ENCODE peak calls at places on chromosomes 5 and 9, in ten cellular contexts. C is stomach; W is astrocyte of the spinal cord; O is GM23338; I is CD8-positive, alpha-beta T cell; X is ovary; A is fibroblast of mammary gland; V is fibroblast of villous mesenchyme; D is brain microvascular endothelial cell; N is aorta. L is an unnamed sample.
A peak's percentile ranks its signal among the peaks of the same experiment; 100 is the strongest.

GRCh38 chr9:86458456-86458855 is 104.2 kb upstream of the TUT7 start:
- DNase-seq in W (no peak), I (no peak), N (no peak), X (no peak), O (no peak), C (no peak), A (no peak), D (no peak), V (no peak), L (no peak)

GRCh38 chr5:175712681-175713085 is 54.8 kb downstream of the HRH2 start:
- DNase-seq in D (no peak), X (no peak), O (no peak), I (no peak), N (peak; percentile 45), C (peak; percentile 25), W (no peak), V (no peak), A (no peak), L (no peak)

GRCh38 chr5:54676964-54677363 is 159.4 kb downstream of the SNX18 start:
- DNase-seq in D (no peak), W (no peak), A (no peak), O (no peak), I (no peak), V (no peak), C (no peak), X (no peak), N (no peak), L (no peak)

GRCh38 chr5:112142769-112143270 is 276.3 kb downstream of the EPB41L4A start:
- DNase-seq in O (no peak), V (no peak), D (peak; percentile 12), X (no peak), I (no peak), A (peak; percentile 77), C (no peak), W (peak; percentile 42), N (no peak), L (no peak)

GRCh38 chr5:155616779-155617392 is 603.3 kb downstream of the KIF4B start:
- DNase-seq in O (peak; percentile 75), I (peak; percentile 61), X (peak; percentile 48), V (no peak), C (peak; percentile 26), A (peak; percentile 10), W (no peak), D (no peak), N (no peak), L (no peak)

GRCh38 chr9:19424176-19424779 is 15.5 kb downstream of the ACER2 start:
- DNase-seq in X (no peak), I (no peak), O (peak; percentile 53), N (no peak), D (no peak), V (peak; percentile 51), C (no peak), W (no peak), A (peak; percentile 15), L (no peak)

GRCh38 chr5:154288145-154288544 is 97.6 kb downstream of the GALNT10 start:
- DNase-seq in V (peak; percentile 56), W (peak; percentile 67), O (peak; percentile 17), X (peak; percentile 47), A (peak; percentile 50), I (peak; percentile 17), C (peak; percentile 58), D (peak; percentile 33), N (no peak), L (no peak)

GRCh38 chr5:149345892-149346222 is 558 bp downstream of the GRPEL2 start:
- DNase-seq in O (peak; percentile 61), C (no peak), D (no peak), I (peak; percentile 53), N (no peak), V (peak; percentile 61), X (no peak), W (peak; percentile 44), A (peak; percentile 35), L (no peak)

GRCh38 chr9:21831841-21832509 is 29.5 kb downstream of the MTAP start:
- DNase-seq in I (no peak), N (no peak), X (no peak), V (peak; percentile 90), A (peak; percentile 91), W (peak; percentile 93), O (no peak), C (no peak), D (peak; percentile 94), L (peak; percentile 77)

GRCh38 chr9:109036744-109037680 is 23.7 kb upstream of the CTNNAL1 start:
- DNase-seq in V (no peak), I (no peak), D (no peak), X (no peak), N (no peak), O (no peak), A (no peak), C (no peak), W (no peak), L (no peak)

GRCh38 chr9:109335929-109336328 is 15.1 kb upstream of the EPB41L4B start:
- DNase-seq in N (no peak), A (no peak), W (no peak), O (no peak), I (no peak), X (no peak), C (no peak), D (no peak), V (peak; percentile 14), L (no peak)

GRCh38 chr5:80871541-80871961 is 88.6 kb upstream of the RASGRF2 start:
- DNase-seq in A (peak; percentile 77), C (no peak), W (peak; percentile 34), N (no peak), O (peak; percentile 11), V (peak; percentile 47), D (peak; percentile 59), I (no peak), X (no peak), L (no peak)

GRCh38 chr5:158135682-158136176 is 276.8 kb upstream of the CLINT1 start:
- DNase-seq in X (no peak), W (no peak), I (no peak), D (no peak), C (no peak), N (no peak), V (no peak), A (peak; percentile 57), O (peak; percentile 77), L (no peak)

GRCh38 chr9:14433841-14434511 is 120.0 kb upstream of the NFIB start:
- DNase-seq in N (no peak), W (peak; percentile 73), X (peak; percentile 62), O (peak; percentile 39), I (no peak), V (peak; percentile 71), D (peak; percentile 73), C (no peak), A (peak; percentile 80), L (no peak)

GRCh38 chr9:36314740-36315139 is 56.5 kb upstream of the GNE start:
- DNase-seq in A (no peak), N (no peak), D (no peak), C (no peak), W (no peak), V (no peak), I (no peak), X (no peak), O (no peak), L (no peak)

GRCh38 chr9:27784999-27785713 is 211.9 kb upstream of the C9orf72 start:
- DNase-seq in D (peak; percentile 29), I (no peak), O (no peak), X (no peak), W (peak; percentile 8), A (no peak), N (no peak), C (no peak), V (no peak), L (no peak)

GRCh38 chr9:6051511-6051950 is 36.1 kb upstream of the RANBP6 start:
- DNase-seq in X (no peak), C (no peak), I (no peak), V (no peak), W (no peak), O (no peak), D (no peak), A (no peak), N (no peak), L (no peak)

GRCh38 chr9:137612741-137613142 is 6.1 kb upstream of the EHMT1 start:
- DNase-seq in N (no peak), D (no peak), I (no peak), C (no peak), O (no peak), W (no peak), X (no peak), A (no peak), V (no peak), L (no peak)
- H3K4me3 ChIP-seq in N (no peak overlapping the region), D (no peak overlapping the region), I (no peak overlapping the region), C (no peak overlapping the region), O (no peak overlapping the region), W (no peak overlapping the region), X (no peak overlapping the region), A (no peak overlapping the region), V (no peak overlapping the region), L (no peak overlapping the region)

GRCh38 chr5:181114284-181114843 is 16.6 kb downstream of the OR2V1 start:
- DNase-seq in I (no peak), W (no peak), N (no peak), O (peak; percentile 40), A (no peak), V (no peak), X (no peak), C (no peak), D (no peak), L (no peak)
- H3K4me3 ChIP-seq in I (no peak overlapping the region), W (no peak overlapping the region), N (no peak overlapping the region), O (peak overlapping the region; percentile 65), A (peak overlapping the region; percentile 27), V (no peak overlapping the region), X (no peak overlapping the region), C (no peak overlapping the region), D (peak overlapping the region; percentile 35), L (no peak overlapping the region)

GRCh38 chr9:68780735-68781134 is 75.7 kb downstream of the PIP5K1B start:
- DNase-seq in D (no peak), N (no peak), A (peak; percentile 19), V (peak; percentile 7), C (no peak), X (no peak), W (peak; percentile 9), O (no peak), I (no peak), L (no peak)
- H3K4me3 ChIP-seq in D (peak overlapping the region; percentile 84), N (peak overlapping the region; percentile 32), A (peak overlapping the region; percentile 75), V (peak overlapping the region; percentile 90), C (peak overlapping the region; percentile 85), X (peak overlapping the region; percentile 83), W (peak overlapping the region; percentile 80), O (peak overlapping the region; percentile 72), I (peak overlapping the region; percentile 80), L (peak overlapping the region; percentile 84)

DNA sequence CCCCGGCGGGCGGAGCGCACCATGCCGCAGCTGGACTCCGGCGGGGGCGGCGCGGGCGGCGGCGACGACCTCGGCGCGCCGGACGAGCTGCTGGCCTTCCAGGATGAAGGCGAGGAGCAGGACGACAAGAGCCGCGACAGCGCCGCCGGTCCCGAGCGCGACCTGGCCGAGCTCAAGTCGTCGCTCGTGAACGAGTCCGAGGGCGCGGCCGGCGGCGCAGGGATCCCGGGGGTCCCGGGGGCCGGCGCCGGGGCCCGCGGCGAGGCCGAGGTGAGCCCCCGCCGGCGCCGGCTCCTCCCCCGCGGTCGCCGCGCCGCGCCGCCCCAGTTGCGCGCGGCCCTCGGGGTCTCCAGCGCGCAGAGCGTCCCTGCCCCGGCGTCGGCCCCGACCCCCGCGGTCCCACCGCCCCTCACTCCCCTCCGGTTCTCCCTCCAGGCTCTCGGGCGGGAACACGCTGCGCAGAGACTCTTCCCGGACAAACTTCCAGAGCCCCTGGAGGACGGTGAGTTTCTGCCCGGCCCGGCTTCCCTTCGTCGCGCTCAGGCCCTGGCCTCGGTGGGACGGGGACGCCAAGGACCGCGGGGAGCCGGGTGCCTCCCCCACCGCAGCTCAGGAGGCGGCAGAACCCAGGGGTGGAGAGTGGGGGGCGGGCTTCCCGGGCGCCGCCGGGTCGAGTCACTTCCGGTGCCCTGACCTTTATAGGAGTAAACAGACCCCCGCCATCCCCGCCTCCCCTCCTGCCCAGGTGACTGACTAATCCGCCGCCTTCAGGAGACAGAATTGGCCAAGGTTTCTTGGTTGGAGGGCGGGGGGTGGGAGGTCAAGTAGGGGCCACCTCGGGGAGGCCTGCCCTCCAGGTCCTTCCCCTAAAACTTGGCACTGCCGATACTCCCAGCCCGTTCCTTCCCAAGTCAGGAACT is 665 bp downstream of the TCF7 start:
- DNase-seq in D (no peak), W (no peak), V (no peak), O (peak; percentile 91), N (no peak), A (no peak), I (peak; percentile 92), X (peak; percentile 67), C (peak; percentile 35), L (no peak)
- H3K4me3 ChIP-seq in D (peak overlapping the region; percentile 47), W (peak overlapping the region; percentile 50), V (peak overlapping the region; percentile 71), O (peak overlapping the region; percentile 86), N (peak overlapping the region; percentile 68), A (peak overlapping the region; percentile 37), I (peak overlapping the region; percentile 99), X (peak overlapping the region; percentile 39), C (peak overlapping the region; percentile 64), L (peak overlapping the region; percentile 52)